ENCODE peak calls at places on chromosomes 11 and 22, in ten cellular contexts. Y is NCI-H774, U is HuH-7, R is dorsolateral prefrontal cortex, M is Daoy, V is T-helper 9 cell, T is iris pigment epithelial cell, X is mammary epithelial cell, L is endothelial cell, A is NCI-H1417 treated with DMSO at 0.1 percent for 48 hours. Q is an unnamed sample.

GRCh38 chr22:30982501-30982900 is 13.4 kb downstream of the TUG1 start:
- DNase-seq in Y (no peak), U (no peak), R (no peak), M (no peak), V (no peak), T (no peak), X (no peak), L (no peak), A (no peak), Q (no peak)

GRCh38 chr11:17443000-17443399 is 33.6 kb downstream of the ABCC8 start:
- DNase-seq in Y (no peak), U (no peak), R (no peak), M (no peak), V (no peak), T (no peak), X (no peak), L (no peak), A (no peak), Q (no peak)

GRCh38 chr11:47406896-47407745 is 1.3 kb upstream of the SLC39A13 start:
- DNase-seq in Y (no peak), U (no peak), R (no peak), M (no peak), V (no peak), T (peak; percentile 54), X (no peak), L (no peak), A (no peak), Q (no peak)

GRCh38 chr22:29816980-29817379 is 21.1 kb downstream of the ASCC2 start:
- DNase-seq in Y (no peak), U (no peak), R (no peak), M (no peak), V (no peak), T (no peak), X (peak; percentile 54), L (no peak), A (no peak), Q (peak; percentile 9)

GRCh38 chr11:85913486-85913885 is 58.3 kb downstream of the CCDC83 start:
- DNase-seq in Y (no peak), U (no peak), R (no peak), M (no peak), V (no peak), T (no peak), X (no peak), L (no peak), A (no peak), Q (no peak)

GRCh38 chr22:27435839-27436581 is 365.5 kb downstream of the MN1 start:
- DNase-seq in Y (no peak), U (no peak), R (no peak), M (peak; percentile 35), V (no peak), T (peak; percentile 59), X (no peak), L (peak; percentile 21), A (no peak), Q (no peak)

GRCh38 chr22:38412435-38413084 is 42.4 kb downstream of the KCNJ4 start:
- DNase-seq in Y (no peak), U (no peak), R (no peak), M (no peak), V (peak; percentile 39), T (no peak), X (no peak), L (no peak), A (no peak), Q (no peak)

GRCh38 chr22:41237036-41237706 is 3.6 kb downstream of the CHADL start:
- DNase-seq in Y (no peak), U (no peak), R (no peak), M (no peak), V (no peak), T (no peak), X (no peak), L (no peak), A (no peak), Q (no peak)

GRCh38 chr11:46236918-46237247 is 40.6 kb upstream of the CREB3L1 start:
- DNase-seq in Y (no peak), U (no peak), R (no peak), M (no peak), V (no peak), T (no peak), X (no peak), L (no peak), A (no peak), Q (no peak)

GRCh38 chr11:126392638-126393023 is 37.1 kb downstream of the ST3GAL4 start:
- DNase-seq in Y (no peak), U (no peak), R (no peak), M (no peak), V (no peak), T (no peak), X (no peak), L (no peak), A (no peak), Q (no peak)

GRCh38 chr22:42560781-42561180 is 7.0 kb downstream of the SERHL2 start:
- DNase-seq in Y (no peak), U (peak; percentile 73), R (no peak), M (peak; percentile 34), V (no peak), T (peak; percentile 9), X (no peak), L (peak; percentile 29), A (no peak), Q (no peak)

GRCh38 chr11:35964846-35965245 is 21.0 kb downstream of the LDLRAD3 start:
- DNase-seq in Y (no peak), U (no peak), R (no peak), M (no peak), V (no peak), T (no peak), X (no peak), L (no peak), A (no peak), Q (no peak)

GRCh38 chr22:44495629-44496028 is 2.4 kb downstream of the RTL6 start:
- DNase-seq in Y (no peak), U (no peak), R (no peak), M (no peak), V (no peak), T (no peak), X (no peak), L (no peak), A (no peak), Q (no peak)

GRCh38 chr11:16082532-16083055 is 273.8 kb downstream of the SOX6 start:
- DNase-seq in Y (peak; percentile 78), U (no peak), R (no peak), M (no peak), V (no peak), T (no peak), X (no peak), L (no peak), A (no peak), Q (no peak)

GRCh38 chr11:69162505-69162904 is 6.8 kb downstream of the SMIM38 start:
- DNase-seq in Y (no peak), U (no peak), R (no peak), M (no peak), V (no peak), T (no peak), X (no peak), L (no peak), A (no peak), Q (no peak)

GRCh38 chr11:72736452-72737069 is 15.6 kb downstream of the ARAP1 start:
- DNase-seq in Y (no peak), U (no peak), R (no peak), M (peak; percentile 75), V (peak; percentile 45), T (peak; percentile 55), X (peak; percentile 77), L (no peak), A (no peak), Q (no peak)

GRCh38 chr11:44709966-44710365 is 16.8 kb upstream of the TSPAN18 start:
- DNase-seq in Y (no peak), U (no peak), R (peak; percentile 19), M (peak; percentile 68), V (no peak), T (peak; percentile 43), X (no peak), L (no peak), A (no peak), Q (no peak)

GRCh38 chr11:121452609-121453150 is at the start of gene SORL1-AS1:
- DNase-seq in Y (peak; percentile 46), U (no peak), R (no peak), M (no peak), V (peak; percentile 48), T (no peak), X (peak; percentile 48), L (no peak), A (peak; percentile 10), Q (no peak)

Q was measured in keratinocyte.